ENCODE peak calls at places on chromosomes 16 and 17, in nine cellular contexts. J is HFFc6; V is fibroblast of lung; F is CD8-positive, alpha-beta memory T cell; R is lower leg skin; P is GM04504; D is activated T-cell treated with anti-CD3 and anti-CD28 coated beads, Interleukin-2, amount 50 U/mL, for 1 hour; U is HS-5; T is kidney epithelial cell. N is an unnamed sample.

GRCh38 chr17:74437702-74438101 is 5.8 kb downstream of the GPRC5C start:
- DNase-seq in R (no peak), F (no peak), V (no peak), T (no peak), D (no peak), U (no peak), J (no peak), P (no peak), N (no peak)

GRCh38 chr16:22174642-22175041 is 12.3 kb downstream of the SDR42E2 start:
- DNase-seq in U (no peak), J (no peak), P (no peak), V (no peak), R (no peak), F (no peak), D (no peak), T (no peak), N (no peak)

GRCh38 chr17:59601130-59601529 is 18.6 kb upstream of the CLTC start:
- DNase-seq in R (no peak), P (no peak), V (no peak), J (no peak), F (no peak), D (no peak), T (no peak), U (no peak), N (no peak)

GRCh38 chr17:31398381-31399275 is 7.2 kb downstream of the RAB11FIP4 start:
- DNase-seq in R (no peak), F (no peak), V (no peak), D (no peak), U (no peak), T (no peak), P (no peak), J (no peak), N (no peak)

GRCh38 chr16:68740628-68741346 is 3.7 kb downstream of the CDH1 start:
- DNase-seq in P (no peak), D (no peak), U (no peak), T (no peak), R (no peak), J (no peak), F (no peak), V (no peak), N (no peak)

GRCh38 chr17:58321571-58322525 is 6.7 kb downstream of the TSPOAP1 start:
- DNase-seq in U (no peak), R (no peak), F (no peak), V (no peak), T (no peak), J (no peak), D (peak), P (no peak), N (peak)

GRCh38 chr17:74770498-74771318 is 5.4 kb downstream of the NAT9 start:
- DNase-seq in R (no peak), J (peak), V (no peak), T (no peak), U (no peak), F (peak), D (peak), P (no peak), N (peak)

GRCh38 chr17:82246365-82247174 is 17.7 kb downstream of the SLC16A3 start:
- DNase-seq in R (no peak), T (no peak), U (no peak), P (no peak), F (no peak), D (no peak), J (peak), V (peak), N (no peak)

GRCh38 chr17:79974786-79975497 is 60.7 kb downstream of the TBC1D16 start:
- DNase-seq in V (no peak), F (no peak), T (no peak), U (no peak), D (no peak), P (no peak), R (no peak), J (no peak), N (no peak)

GRCh38 chr17:74950207-74950606 is 14.5 kb downstream of the OTOP3 start:
- DNase-seq in D (no peak), R (no peak), T (no peak), P (no peak), V (no peak), U (no peak), F (no peak), J (no peak), N (no peak)